ENCODE peak calls at places on chromosomes 2 and 18, in eight cellular contexts. One of them, this sample, is unnamed.

GRCh38 chr18:68387246-68387645 is 327.7 kb downstream of the TMX3 start:
- DNase-seq in mucosa of descending colon: no peak
- DNase-seq in dorsolateral prefrontal cortex: no peak
- DNase-seq in stomach: no peak
- DNase-seq in cardiac fibroblast: no peak
- DNase-seq in H9: no peak
- DNase-seq in psoas muscle: no peak
- DNase-seq in brain microvascular endothelial cell: no peak
- DNase-seq in this sample: no peak

GRCh38 chr2:132909427-132909826 is 239.4 kb upstream of the LYPD1 start:
- DNase-seq in cardiac fibroblast: no peak
- DNase-seq in H9: no peak
- DNase-seq in stomach: no peak
- DNase-seq in mucosa of descending colon: no peak
- DNase-seq in dorsolateral prefrontal cortex: no peak
- DNase-seq in brain microvascular endothelial cell: peak; percentile 7
- DNase-seq in psoas muscle: no peak
- DNase-seq in this sample: no peak

GRCh38 chr18:43587538-43588153 is 310.4 kb upstream of the SYT4 start:
- DNase-seq in brain microvascular endothelial cell: peak; percentile 53
- DNase-seq in stomach: no peak
- DNase-seq in psoas muscle: no peak
- DNase-seq in dorsolateral prefrontal cortex: no peak
- DNase-seq in H9: no peak
- DNase-seq in mucosa of descending colon: no peak
- DNase-seq in cardiac fibroblast: peak; percentile 68
- DNase-seq in this sample: no peak

GRCh38 chr2:235734168-235734567 is 240.3 kb downstream of the AGAP1 start:
- DNase-seq in psoas muscle: no peak
- DNase-seq in H9: no peak
- DNase-seq in dorsolateral prefrontal cortex: no peak
- DNase-seq in stomach: no peak
- DNase-seq in brain microvascular endothelial cell: no peak
- DNase-seq in mucosa of descending colon: no peak
- DNase-seq in cardiac fibroblast: no peak
- DNase-seq in this sample: no peak

GRCh38 chr18:580154-580553 is at the start of gene CETN1:
- DNase-seq in brain microvascular endothelial cell: no peak
- DNase-seq in stomach: no peak
- DNase-seq in mucosa of descending colon: no peak
- DNase-seq in dorsolateral prefrontal cortex: no peak
- DNase-seq in H9: no peak
- DNase-seq in cardiac fibroblast: no peak
- DNase-seq in psoas muscle: no peak
- DNase-seq in this sample: no peak

GRCh38 chr2:19235308-19235707 is 123.1 kb downstream of the OSR1 start:
- DNase-seq in mucosa of descending colon: no peak
- DNase-seq in stomach: no peak
- DNase-seq in H9: no peak
- DNase-seq in psoas muscle: no peak
- DNase-seq in brain microvascular endothelial cell: no peak
- DNase-seq in dorsolateral prefrontal cortex: no peak
- DNase-seq in cardiac fibroblast: peak; percentile 86
- DNase-seq in this sample: no peak

GRCh38 chr2:239814136-239814916 is 210.8 kb downstream of the NDUFA10 start:
- DNase-seq in stomach: no peak
- DNase-seq in mucosa of descending colon: no peak
- DNase-seq in brain microvascular endothelial cell: no peak
- DNase-seq in dorsolateral prefrontal cortex: no peak
- DNase-seq in psoas muscle: no peak
- DNase-seq in H9: no peak
- DNase-seq in cardiac fibroblast: no peak
- DNase-seq in this sample: no peak

GRCh38 chr2:138121769-138122661 is 157.7 kb downstream of the HNMT start:
- DNase-seq in dorsolateral prefrontal cortex: no peak
- DNase-seq in H9: no peak
- DNase-seq in mucosa of descending colon: no peak
- DNase-seq in stomach: peak; percentile 30
- DNase-seq in brain microvascular endothelial cell: no peak
- DNase-seq in psoas muscle: no peak
- DNase-seq in cardiac fibroblast: no peak
- DNase-seq in this sample: no peak

GRCh38 chr2:166074430-166074829 is 53.4 kb downstream of the SCN1A start:
- DNase-seq in stomach: no peak
- DNase-seq in mucosa of descending colon: no peak
- DNase-seq in cardiac fibroblast: no peak
- DNase-seq in brain microvascular endothelial cell: no peak
- DNase-seq in psoas muscle: no peak
- DNase-seq in H9: no peak
- DNase-seq in dorsolateral prefrontal cortex: no peak
- DNase-seq in this sample: no peak

GRCh38 chr2:229376866-229377265 is 105.8 kb upstream of the PID1 start:
- DNase-seq in stomach: no peak
- DNase-seq in cardiac fibroblast: no peak
- DNase-seq in psoas muscle: no peak
- DNase-seq in dorsolateral prefrontal cortex: no peak
- DNase-seq in mucosa of descending colon: no peak
- DNase-seq in H9: no peak
- DNase-seq in brain microvascular endothelial cell: no peak
- DNase-seq in this sample: no peak

GRCh38 chr2:122758967-122759366 is 1003.5 kb downstream of the TSN start:
- DNase-seq in mucosa of descending colon: no peak
- DNase-seq in H9: no peak
- DNase-seq in cardiac fibroblast: no peak
- DNase-seq in psoas muscle: no peak
- DNase-seq in brain microvascular endothelial cell: no peak
- DNase-seq in dorsolateral prefrontal cortex: no peak
- DNase-seq in stomach: no peak
- DNase-seq in this sample: no peak

GRCh38 chr2:30979822-30980245 is 158.4 kb downstream of the GALNT14 start:
- DNase-seq in cardiac fibroblast: peak; percentile 16
- DNase-seq in stomach: no peak
- DNase-seq in H9: no peak
- DNase-seq in psoas muscle: peak; percentile 56
- DNase-seq in mucosa of descending colon: no peak
- DNase-seq in dorsolateral prefrontal cortex: no peak
- DNase-seq in brain microvascular endothelial cell: peak; percentile 67
- DNase-seq in this sample: no peak

GRCh38 chr2:228689049-228689448 is 507.6 kb upstream of the SPHKAP start:
- DNase-seq in mucosa of descending colon: no peak
- DNase-seq in dorsolateral prefrontal cortex: no peak
- DNase-seq in psoas muscle: no peak
- DNase-seq in stomach: no peak
- DNase-seq in cardiac fibroblast: peak; percentile 19
- DNase-seq in H9: peak; percentile 83
- DNase-seq in brain microvascular endothelial cell: no peak
- DNase-seq in this sample: peak; percentile 44

GRCh38 chr2:224870341-224870740 is 154.2 kb upstream of the CCDC195 start:
- DNase-seq in psoas muscle: no peak
- DNase-seq in cardiac fibroblast: no peak
- DNase-seq in H9: no peak
- DNase-seq in stomach: no peak
- DNase-seq in mucosa of descending colon: no peak
- DNase-seq in brain microvascular endothelial cell: no peak
- DNase-seq in dorsolateral prefrontal cortex: no peak
- DNase-seq in this sample: no peak

GRCh38 chr2:130791617-130791939 is 36.2 kb downstream of the AMER3 start:
- DNase-seq in H9: no peak
- DNase-seq in psoas muscle: no peak
- DNase-seq in cardiac fibroblast: no peak
- DNase-seq in brain microvascular endothelial cell: no peak
- DNase-seq in dorsolateral prefrontal cortex: no peak
- DNase-seq in stomach: peak; percentile 35
- DNase-seq in mucosa of descending colon: no peak
- DNase-seq in this sample: no peak

GRCh38 chr18:45526120-45526841 is 89.0 kb upstream of the SLC14A2 start:
- DNase-seq in stomach: no peak
- DNase-seq in mucosa of descending colon: no peak
- DNase-seq in H9: no peak
- DNase-seq in brain microvascular endothelial cell: peak; percentile 27
- DNase-seq in dorsolateral prefrontal cortex: no peak
- DNase-seq in psoas muscle: no peak
- DNase-seq in cardiac fibroblast: peak; percentile 65
- DNase-seq in this sample: no peak
- TF ChIP-seq CTCF in stomach: no peak
- TF ChIP-seq CTCF in mucosa of descending colon: no peak
- TF ChIP-seq CTCF in H9: no peak
- TF ChIP-seq CTCF in brain microvascular endothelial cell: peak; percentile 31
- TF ChIP-seq CTCF in dorsolateral prefrontal cortex: no peak
- TF ChIP-seq CTCF in psoas muscle: peak; percentile 20
- TF ChIP-seq CTCF in cardiac fibroblast: no peak
- TF ChIP-seq CTCF in this sample: no peak

DNA sequence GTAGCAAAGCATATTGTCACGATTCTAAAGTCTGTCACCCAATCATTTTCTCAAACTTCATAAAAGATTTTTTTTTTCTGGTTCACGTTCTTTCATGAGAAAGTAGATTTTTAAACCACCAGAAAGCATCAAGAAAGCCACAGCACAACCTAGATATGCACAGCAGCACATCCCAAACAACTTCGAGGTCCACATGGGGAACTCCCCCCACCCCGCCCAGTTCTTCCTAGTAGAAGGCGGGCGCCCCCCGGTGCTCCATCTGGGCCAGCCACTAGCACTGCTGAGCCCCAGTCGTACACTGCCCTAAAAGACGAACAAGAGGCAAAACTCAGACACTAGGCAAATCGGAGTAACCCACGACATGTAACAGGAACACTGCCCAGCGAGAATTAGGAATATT is 15.5 kb downstream of the HDLBP start:
- DNase-seq in psoas muscle: no peak
- DNase-seq in H9: no peak
- DNase-seq in brain microvascular endothelial cell: no peak
- DNase-seq in mucosa of descending colon: no peak
- DNase-seq in dorsolateral prefrontal cortex: no peak
- DNase-seq in stomach: no peak
- DNase-seq in cardiac fibroblast: no peak
- DNase-seq in this sample: no peak
- TF ChIP-seq CTCF in psoas muscle: no peak
- TF ChIP-seq CTCF in H9: no peak
- TF ChIP-seq CTCF in brain microvascular endothelial cell: no peak
- TF ChIP-seq CTCF in mucosa of descending colon: no peak
- TF ChIP-seq CTCF in dorsolateral prefrontal cortex: no peak
- TF ChIP-seq CTCF in stomach: no peak
- TF ChIP-seq CTCF in cardiac fibroblast: no peak
- TF ChIP-seq CTCF in this sample: no peak

GRCh38 chr2:170463206-170463537 is 252.0 kb upstream of the SP5 start:
- DNase-seq in mucosa of descending colon: no peak
- DNase-seq in dorsolateral prefrontal cortex: no peak
- DNase-seq in H9: no peak
- DNase-seq in psoas muscle: no peak
- DNase-seq in stomach: no peak
- DNase-seq in cardiac fibroblast: no peak
- DNase-seq in brain microvascular endothelial cell: no peak
- DNase-seq in this sample: no peak

GRCh38 chr2:170462433-170463205 is 252.5 kb upstream of the SP5 start:
- DNase-seq in H9: no peak
- DNase-seq in dorsolateral prefrontal cortex: no peak
- DNase-seq in psoas muscle: no peak
- DNase-seq in cardiac fibroblast: no peak
- DNase-seq in mucosa of descending colon: no peak
- DNase-seq in stomach: no peak
- DNase-seq in brain microvascular endothelial cell: no peak
- DNase-seq in this sample: no peak

GRCh38 chr2:170464268-170464667 is 250.9 kb upstream of the SP5 start:
- DNase-seq in stomach: no peak
- DNase-seq in mucosa of descending colon: no peak
- DNase-seq in dorsolateral prefrontal cortex: no peak
- DNase-seq in H9: no peak
- DNase-seq in cardiac fibroblast: no peak
- DNase-seq in brain microvascular endothelial cell: no peak
- DNase-seq in psoas muscle: no peak
- DNase-seq in this sample: no peak

GRCh38 chr2:170465241-170465640 is 249.9 kb upstream of the SP5 start:
- DNase-seq in mucosa of descending colon: no peak
- DNase-seq in stomach: no peak
- DNase-seq in brain microvascular endothelial cell: peak; percentile 40
- DNase-seq in psoas muscle: no peak
- DNase-seq in H9: no peak
- DNase-seq in cardiac fibroblast: peak; percentile 10
- DNase-seq in dorsolateral prefrontal cortex: no peak
- DNase-seq in this sample: no peak

GRCh38 chr2:170461875-170462274 is 253.3 kb upstream of the SP5 start:
- DNase-seq in stomach: no peak
- DNase-seq in H9: no peak
- DNase-seq in cardiac fibroblast: no peak
- DNase-seq in dorsolateral prefrontal cortex: no peak
- DNase-seq in brain microvascular endothelial cell: no peak
- DNase-seq in psoas muscle: no peak
- DNase-seq in mucosa of descending colon: no peak
- DNase-seq in this sample: no peak
- TF ChIP-seq CTCF in stomach: no peak
- TF ChIP-seq CTCF in H9: peak; percentile 11
- TF ChIP-seq CTCF in cardiac fibroblast: no peak
- TF ChIP-seq CTCF in dorsolateral prefrontal cortex: no peak
- TF ChIP-seq CTCF in brain microvascular endothelial cell: peak; percentile 11
- TF ChIP-seq CTCF in psoas muscle: no peak
- TF ChIP-seq CTCF in mucosa of descending colon: no peak
- TF ChIP-seq CTCF in this sample: no peak

GRCh38 chr2:197360744-197361156 is 50.2 kb upstream of the ANKRD44 start:
- DNase-seq in psoas muscle: no peak
- DNase-seq in dorsolateral prefrontal cortex: no peak
- DNase-seq in stomach: no peak
- DNase-seq in brain microvascular endothelial cell: no peak
- DNase-seq in mucosa of descending colon: no peak
- DNase-seq in H9: no peak
- DNase-seq in cardiac fibroblast: no peak
- DNase-seq in this sample: no peak

GRCh38 chr2:197358927-197359326 is 48.3 kb upstream of the ANKRD44 start:
- DNase-seq in dorsolateral prefrontal cortex: no peak
- DNase-seq in stomach: no peak
- DNase-seq in brain microvascular endothelial cell: peak; percentile 19
- DNase-seq in psoas muscle: no peak
- DNase-seq in mucosa of descending colon: no peak
- DNase-seq in cardiac fibroblast: no peak
- DNase-seq in H9: no peak
- DNase-seq in this sample: no peak

GRCh38 chr2:197356136-197356535 is 45.6 kb upstream of the ANKRD44 start:
- DNase-seq in mucosa of descending colon: no peak
- DNase-seq in stomach: no peak
- DNase-seq in brain microvascular endothelial cell: no peak
- DNase-seq in H9: peak; percentile 43
- DNase-seq in dorsolateral prefrontal cortex: no peak
- DNase-seq in cardiac fibroblast: peak; percentile 16
- DNase-seq in psoas muscle: no peak
- DNase-seq in this sample: no peak

GRCh38 chr2:197357986-197358385 is 47.4 kb upstream of the ANKRD44 start:
- DNase-seq in H9: no peak
- DNase-seq in dorsolateral prefrontal cortex: no peak
- DNase-seq in mucosa of descending colon: no peak
- DNase-seq in cardiac fibroblast: no peak
- DNase-seq in brain microvascular endothelial cell: no peak
- DNase-seq in psoas muscle: no peak
- DNase-seq in stomach: no peak
- DNase-seq in this sample: no peak

DNA sequence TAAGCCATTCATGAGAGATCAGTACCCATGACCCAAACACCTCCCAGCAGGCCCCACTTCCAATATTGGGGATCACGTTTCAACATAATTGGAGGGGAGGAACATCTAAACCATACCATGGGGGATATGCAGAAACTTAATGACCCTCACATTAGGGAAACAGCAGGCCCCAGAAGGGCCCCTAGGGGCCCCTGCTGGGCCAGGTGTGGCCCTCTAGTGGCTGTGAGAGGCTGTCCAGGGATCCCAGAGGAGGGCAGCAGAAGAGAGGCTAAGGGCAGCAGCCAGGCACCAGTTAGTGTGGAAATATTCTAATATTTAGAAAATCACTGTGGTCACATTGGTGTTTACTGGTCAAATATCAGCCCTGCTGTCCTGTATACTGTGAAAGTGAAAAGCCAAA is 49.3 kb upstream of the ANKRD44 start:
- DNase-seq in psoas muscle: no peak
- DNase-seq in mucosa of descending colon: no peak
- DNase-seq in brain microvascular endothelial cell: no peak
- DNase-seq in dorsolateral prefrontal cortex: no peak
- DNase-seq in cardiac fibroblast: no peak
- DNase-seq in H9: peak; percentile 38
- DNase-seq in stomach: no peak
- DNase-seq in this sample: no peak
- TF ChIP-seq CTCF in psoas muscle: no peak
- TF ChIP-seq CTCF in mucosa of descending colon: no peak
- TF ChIP-seq CTCF in brain microvascular endothelial cell: peak; percentile 36
- TF ChIP-seq CTCF in dorsolateral prefrontal cortex: no peak
- TF ChIP-seq CTCF in cardiac fibroblast: peak; percentile 12
- TF ChIP-seq CTCF in H9: peak; percentile 63
- TF ChIP-seq CTCF in stomach: no peak
- TF ChIP-seq CTCF in this sample: peak; percentile 19

This sample was measured in progenitor cell of endocrine pancreas.